ENCODE peak calls at places on chromosome 7, in eight cellular contexts. K is CD8-positive, alpha-beta memory T cell; Q is endothelial cell of umbilical vein; C is NCI-H1417; Y is cortex of kidney; D is stimulated activated CD8-positive, alpha-beta memory T cell treated with anti-CD3 and anti-CD28 coated beads, Interleukin-7, amount 100 ng/mL, for 1 hour; A is H54; P is osteocyte. H is an unnamed sample.

GRCh38 chr7:156049366-156049765 is 237.1 kb upstream of the SHH start:
- DNase-seq in K (no peak), Q (no peak), C (no peak), Y (no peak), D (no peak), A (no peak), P (no peak), H (no peak)

GRCh38 chr7:151397026-151397425 is 12.8 kb downstream of the WDR86 start:
- DNase-seq in K (no peak), Q (no peak), C (no peak), Y (no peak), D (no peak), A (no peak), P (no peak), H (no peak)

GRCh38 chr7:55249332-55249731 is 115.8 kb upstream of the LANCL2 start:
- DNase-seq in K (no peak), Q (no peak), C (no peak), Y (no peak), D (no peak), A (no peak), P (no peak), H (no peak)

GRCh38 chr7:19404912-19405329 is 259.7 kb upstream of the FERD3L start:
- DNase-seq in K (no peak), Q (peak; percentile 68), C (no peak), Y (no peak), D (no peak), A (peak; percentile 66), P (no peak), H (no peak)

GRCh38 chr7:49669692-49670260 is 103.7 kb upstream of the VWC2 start:
- DNase-seq in K (no peak), Q (no peak), C (no peak), Y (no peak), D (no peak), A (no peak), P (no peak), H (no peak)

GRCh38 chr7:404782-405488 is 114.7 kb downstream of the PDGFA start:
- DNase-seq in K (no peak), Q (no peak), C (no peak), Y (no peak), D (no peak), A (no peak), P (no peak), H (no peak)

GRCh38 chr7:5591547-5591899 is 167.9 kb upstream of the TNRC18 start:
- DNase-seq in K (no peak), Q (peak; percentile 35), C (no peak), Y (no peak), D (no peak), A (peak; percentile 99), P (peak; percentile 89), H (no peak)

GRCh38 chr7:80088705-80089104 is 45.9 kb upstream of the GNAI1 start:
- DNase-seq in K (no peak), Q (no peak), C (no peak), Y (no peak), D (no peak), A (no peak), P (no peak), H (no peak)

GRCh38 chr7:18715988-18716387 is 220.4 kb downstream of the HDAC9 start:
- DNase-seq in K (no peak), Q (no peak), C (no peak), Y (no peak), D (no peak), A (no peak), P (no peak), H (no peak)

GRCh38 chr7:1742555-1743303 is 72.7 kb downstream of the ELFN1 start:
- DNase-seq in K (peak; percentile 28), Q (peak; percentile 53), C (peak; percentile 35), Y (no peak), D (no peak), A (peak; percentile 79), P (no peak), H (peak; percentile 84)

GRCh38 chr7:95102662-95103061 is 195.3 kb downstream of the PPP1R9A start:
- DNase-seq in K (no peak), Q (peak; percentile 25), C (no peak), Y (no peak), D (no peak), A (no peak), P (no peak), H (no peak)

GRCh38 chr7:123535517-123535916 is 1.1 kb upstream of the IQUB start:
- DNase-seq in K (no peak), Q (no peak), C (no peak), Y (no peak), D (no peak), A (no peak), P (no peak), H (no peak)

GRCh38 chr7:44615149-44615611 is 8.8 kb downstream of the OGDH start:
- DNase-seq in K (no peak), Q (peak; percentile 40), C (no peak), Y (no peak), D (no peak), A (peak; percentile 70), P (no peak), H (no peak)